ENCODE peak calls at places on chromosomes 5 and 9, in four cellular contexts. D is breast epithelium, E is AG04449, Q is chondrocyte. B is an unnamed sample.

GRCh38 chr9:89149726-89150125 is 28.9 kb downstream of the SHC3 start:
- DNase-seq in D (no peak), Q (no peak), E (no peak), B (no peak)

GRCh38 chr9:35912791-35913400 is 3.6 kb downstream of the SPAAR start:
- DNase-seq in E (no peak), D (no peak), Q (no peak), B (no peak)

GRCh38 chr9:125437771-125438221 is 176.2 kb downstream of the GAPVD1 start:
- DNase-seq in D (no peak), Q (no peak), E (no peak), B (no peak)

GRCh38 chr5:174402224-174402812 is 322.1 kb upstream of the MSX2 start:
- DNase-seq in E (no peak), D (peak; percentile 50), Q (no peak), B (no peak)

GRCh38 chr5:43432486-43433365 is 20.5 kb upstream of the CCL28 start:
- DNase-seq in D (peak; percentile 82), Q (no peak), E (peak; percentile 53), B (no peak)

GRCh38 chr5:42064821-42065220 is 139.7 kb downstream of the FBXO4 start:
- DNase-seq in E (no peak), Q (no peak), D (no peak), B (no peak)

GRCh38 chr9:123115146-123115913 is 81.9 kb downstream of the GPR21 start:
- DNase-seq in D (no peak), Q (no peak), E (no peak), B (no peak)

GRCh38 chr5:13029211-13029610 is 915.3 kb downstream of the DNAH5 start:
- DNase-seq in D (no peak), E (no peak), Q (no peak), B (no peak)

GRCh38 chr9:15642369-15642962 is 89.6 kb downstream of the CCDC171 start:
- DNase-seq in E (no peak), Q (no peak), D (no peak), B (peak; percentile 41)

GRCh38 chr5:134738963-134739661 is 764 bp downstream of the CAMLG start:
- DNase-seq in E (no peak), Q (peak; percentile 41), D (peak; percentile 28), B (peak; percentile 48)

GRCh38 chr5:73902327-73903051 is 276.5 kb downstream of the ARHGEF28 start:
- DNase-seq in D (no peak), E (peak; percentile 28), Q (no peak), B (peak; percentile 49)

GRCh38 chr5:138967806-138968448 is 92.8 kb upstream of the LRRTM2 start:
- DNase-seq in Q (no peak), D (no peak), E (no peak), B (no peak)

GRCh38 chr5:159452480-159453167 is 122.3 kb upstream of the IL12B start:
- DNase-seq in E (no peak), Q (no peak), D (no peak), B (no peak)

GRCh38 chr5:59173568-59173967 is 590.7 kb downstream of the RAB3C start:
- DNase-seq in Q (no peak), D (no peak), E (no peak), B (no peak)

GRCh38 chr5:77347435-77348098 is 137.1 kb downstream of the PDE8B start:
- DNase-seq in Q (no peak), E (no peak), D (no peak), B (no peak)

GRCh38 chr9:131714161-131714646 is 25.7 kb downstream of the RAPGEF1 start:
- DNase-seq in Q (no peak), E (no peak), D (peak; percentile 77), B (no peak)

GRCh38 chr5:160665460-160665859 is 186.6 kb downstream of the ATP10B start:
- DNase-seq in Q (no peak), E (no peak), D (no peak), B (no peak)

GRCh38 chr9:97284798-97285197 is 22.7 kb upstream of the CCDC180 start:
- DNase-seq in D (no peak), E (no peak), Q (no peak), B (no peak)
- TF ChIP-seq CTCF in D (no peak), E (no peak), Q (peak; percentile 46), B (no peak)

GRCh38 chr9:19640023-19640422 is 148.8 kb downstream of the SLC24A2 start:
- DNase-seq in Q (no peak), E (no peak), D (no peak), B (no peak)

GRCh38 chr9:19643875-19644274 is 145.0 kb downstream of the SLC24A2 start:
- DNase-seq in Q (no peak), E (no peak), D (no peak), B (no peak)

GRCh38 chr9:19642256-19642655 is 146.6 kb downstream of the SLC24A2 start:
- DNase-seq in D (no peak), Q (no peak), E (no peak), B (no peak)

GRCh38 chr9:19637084-19637483 is 151.8 kb downstream of the SLC24A2 start:
- DNase-seq in Q (no peak), E (no peak), D (no peak), B (no peak)

GRCh38 chr9:19641046-19641445 is 147.8 kb downstream of the SLC24A2 start:
- DNase-seq in E (no peak), Q (no peak), D (no peak), B (peak; percentile 6)
- TF ChIP-seq CTCF in E (no peak), Q (no peak), D (no peak), B (no peak)

GRCh38 chr9:99011161-99011709 is 67.5 kb downstream of the COL15A1 start:
- DNase-seq in Q (no peak), D (no peak), E (no peak), B (no peak)

GRCh38 chr9:99015448-99015847 is 71.7 kb downstream of the COL15A1 start:
- DNase-seq in E (no peak), D (no peak), Q (no peak), B (no peak)

GRCh38 chr9:99013550-99013949 is 69.8 kb downstream of the COL15A1 start:
- DNase-seq in Q (no peak), E (no peak), D (no peak), B (no peak)

GRCh38 chr9:99015890-99016289 is 72.2 kb downstream of the COL15A1 start:
- DNase-seq in D (no peak), Q (no peak), E (no peak), B (no peak)

DNA sequence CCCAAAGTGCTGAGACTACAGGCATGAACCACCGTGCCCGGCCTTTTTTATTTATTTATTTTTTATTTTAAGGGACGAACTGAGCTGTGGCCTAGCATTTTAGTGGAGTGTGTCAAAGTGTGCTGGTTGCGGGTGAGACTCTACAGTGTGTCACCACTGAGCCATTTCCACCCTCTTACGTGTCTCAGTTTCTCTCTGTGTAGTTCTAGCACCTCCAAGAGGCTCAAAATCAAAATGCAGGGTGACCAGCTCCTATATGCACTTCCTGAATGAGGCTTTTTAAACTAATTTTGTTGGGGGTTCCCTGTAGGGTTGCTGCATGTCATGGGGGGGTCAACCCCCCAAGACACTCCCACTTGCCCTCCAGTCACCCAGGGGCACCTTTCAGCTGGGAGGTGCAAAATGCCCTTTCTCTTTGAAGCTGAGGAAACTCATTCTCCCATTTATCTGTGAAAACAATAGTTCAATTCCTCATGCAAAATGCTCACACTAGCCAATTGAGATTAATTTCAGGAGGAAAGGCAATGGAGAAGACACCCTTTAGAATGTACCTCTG is 69.3 kb downstream of the COL15A1 start:
- DNase-seq in E (no peak), Q (no peak), D (no peak), B (no peak)
- TF ChIP-seq CTCF in E (no peak), Q (peak; percentile 51), D (no peak), B (no peak)

GRCh38 chr9:82532504-82532903 is 530.4 kb downstream of the RASEF start:
- DNase-seq in E (no peak), D (no peak), Q (no peak), B (no peak)
- TF ChIP-seq CTCF in E (no peak), D (peak; percentile 28), Q (peak; percentile 80), B (no peak)

GRCh38 chr5:166088389-166089039 is 2202.9 kb upstream of the WWC1 start:
- DNase-seq in D (no peak), E (no peak), Q (no peak), B (no peak)

GRCh38 chr5:166086568-166086967 is 2204.9 kb upstream of the WWC1 start:
- DNase-seq in Q (no peak), D (no peak), E (no peak), B (no peak)

GRCh38 chr5:166083183-166083959 is 2208.1 kb upstream of the WWC1 start:
- DNase-seq in Q (no peak), E (no peak), D (no peak), B (no peak)
- TF ChIP-seq CTCF in Q (no peak), E (no peak), D (no peak), B (no peak)

GRCh38 chr9:113317777-113318176 is 14.6 kb upstream of the RNF183 start:
- DNase-seq in D (no peak), E (no peak), Q (no peak), B (no peak)
- TF ChIP-seq CTCF in D (no peak), E (peak; percentile 4), Q (peak; percentile 48), B (no peak)

DNA sequence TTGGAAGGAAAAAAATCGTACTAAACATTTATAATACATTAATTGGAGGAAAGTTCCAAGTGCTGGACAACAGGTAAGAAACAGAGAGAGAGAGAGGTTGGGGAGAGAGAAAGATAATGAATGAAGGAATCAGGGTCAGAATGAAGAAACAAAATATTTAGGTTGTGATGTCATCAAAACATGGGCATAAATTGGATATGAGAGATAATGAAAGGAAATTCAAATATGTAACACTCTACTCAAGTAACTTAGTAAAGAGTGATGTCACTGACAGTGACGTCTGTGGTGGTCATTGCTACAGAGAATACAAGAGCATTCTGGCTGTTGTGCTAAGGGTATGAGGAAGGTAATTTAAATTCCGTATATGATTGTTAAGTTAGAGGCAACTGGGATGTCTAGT is 543.4 kb upstream of the COX7C start:
- DNase-seq in D (no peak), Q (no peak), E (no peak), B (no peak)
- TF ChIP-seq CTCF in D (no peak), Q (no peak), E (no peak), B (no peak)

DNA sequence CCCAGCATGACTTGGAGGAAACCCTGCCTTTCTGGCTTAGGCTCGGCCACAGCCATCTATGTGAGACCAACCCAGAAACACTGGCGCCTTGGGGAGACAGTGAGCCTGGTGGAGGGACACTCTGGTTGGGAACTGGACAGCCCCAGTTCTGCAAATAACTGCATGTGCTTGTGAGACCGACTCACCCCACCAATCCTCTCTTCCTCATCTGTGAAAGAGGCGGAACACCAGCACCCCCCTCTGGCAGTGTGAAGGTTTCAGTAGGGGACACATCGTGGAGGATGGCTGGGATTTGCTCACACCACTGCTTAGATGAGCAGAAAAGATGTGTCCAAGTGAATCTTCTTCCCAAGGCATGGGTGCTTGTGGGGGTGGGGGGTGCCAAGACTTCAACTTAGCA is 43.4 kb upstream of the N4BP3 start:
- DNase-seq in D (no peak), E (no peak), Q (peak; percentile 46), B (peak; percentile 49)
- TF ChIP-seq CTCF in D (no peak), E (peak; percentile 29), Q (peak; percentile 34), B (peak; percentile 13)